ENCODE peak calls at places on chromosome 3, in nine cellular contexts. R, S, C, I, X, N, G, K and H are unnamed samples.

GRCh38 chr3:138003069-138003468 is 6.9 kb upstream of the CLDN18 start:
- DNase-seq in R (no peak), S (no peak), C (no peak), I (no peak), X (no peak), N (no peak), G (no peak), K (no peak), H (no peak)

GRCh38 chr3:189710620-189711388 is 79.6 kb downstream of the TP63 start:
- DNase-seq in R (no peak), S (peak; percentile 98), C (no peak), I (no peak), X (peak; percentile 93), N (peak; percentile 66), G (peak; percentile 64), K (peak; percentile 86), H (peak; percentile 32)

GRCh38 chr3:130539005-130539404 is 22.0 kb downstream of the COL6A6 start:
- DNase-seq in R (no peak), S (peak; percentile 31), C (peak; percentile 40), I (no peak), X (peak; percentile 45), N (peak; percentile 76), G (no peak), K (peak; percentile 14), H (no peak)

GRCh38 chr3:152508705-152509104 is 240.0 kb downstream of the MBNL1 start:
- DNase-seq in R (no peak), S (no peak), C (peak; percentile 39), I (no peak), X (peak; percentile 28), N (peak; percentile 58), G (no peak), K (no peak), H (no peak)

GRCh38 chr3:106167728-106168127 is 298.9 kb upstream of the CBLB start:
- DNase-seq in R (no peak), S (no peak), C (no peak), I (no peak), X (no peak), N (peak; percentile 4), G (no peak), K (no peak), H (no peak)

GRCh38 chr3:120983841-120984240 is 75.8 kb downstream of the STXBP5L start:
- DNase-seq in R (no peak), S (no peak), C (no peak), I (no peak), X (no peak), N (no peak), G (no peak), K (no peak), H (no peak)

GRCh38 chr3:66480666-66481065 is 20.2 kb downstream of the LRIG1 start:
- DNase-seq in R (no peak), S (peak; percentile 69), C (peak; percentile 57), I (no peak), X (no peak), N (no peak), G (no peak), K (no peak), H (no peak)

GRCh38 chr3:159634414-159634813 is 354.2 kb upstream of the IL12A start:
- DNase-seq in R (no peak), S (peak; percentile 83), C (no peak), I (no peak), X (peak; percentile 47), N (no peak), G (no peak), K (peak; percentile 32), H (no peak)

GRCh38 chr3:61601831-61602230 is 40.5 kb downstream of the PTPRG start:
- DNase-seq in R (no peak), S (no peak), C (no peak), I (no peak), X (no peak), N (no peak), G (peak; percentile 53), K (no peak), H (no peak)

GRCh38 chr3:46678280-46678679 is 15.2 kb downstream of the ALS2CL start:
- DNase-seq in R (no peak), S (no peak), C (no peak), I (no peak), X (no peak), N (no peak), G (no peak), K (no peak), H (no peak)

GRCh38 chr3:45564172-45564571 is 30.4 kb upstream of the LIMD1 start:
- DNase-seq in R (no peak), S (no peak), C (no peak), I (no peak), X (no peak), N (no peak), G (no peak), K (no peak), H (no peak)

GRCh38 chr3:120416868-120417267 is 33.9 kb downstream of the FSTL1 start:
- DNase-seq in R (no peak), S (no peak), C (no peak), I (no peak), X (no peak), N (no peak), G (no peak), K (no peak), H (no peak)

GRCh38 chr3:188185717-188186236 is 31.8 kb downstream of the LPP start:
- DNase-seq in R (no peak), S (peak; percentile 42), C (peak; percentile 86), I (no peak), X (no peak), N (no peak), G (no peak), K (no peak), H (peak; percentile 52)

GRCh38 chr3:33231755-33232465 is 13.3 kb upstream of the SUSD5 start:
- DNase-seq in R (no peak), S (no peak), C (no peak), I (no peak), X (no peak), N (no peak), G (no peak), K (no peak), H (no peak)

GRCh38 chr3:6680119-6680806 is 180.7 kb upstream of the GRM7 start:
- DNase-seq in R (no peak), S (no peak), C (no peak), I (no peak), X (no peak), N (no peak), G (no peak), K (no peak), H (no peak)

GRCh38 chr3:121545049-121545563 is 682 bp downstream of the POLQ start:
- DNase-seq in R (no peak), S (peak; percentile 8), C (no peak), I (no peak), X (peak; percentile 20), N (peak; percentile 53), G (no peak), K (no peak), H (no peak)

GRCh38 chr3:49626796-49627195 is 47.4 kb upstream of the APEH start:
- DNase-seq in R (no peak), S (no peak), C (no peak), I (no peak), X (no peak), N (no peak), G (no peak), K (no peak), H (no peak)

GRCh38 chr3:25455316-25456232 is 27.5 kb downstream of the RARB start:
- DNase-seq in R (no peak), S (peak; percentile 70), C (no peak), I (peak; percentile 56), X (no peak), N (no peak), G (peak; percentile 40), K (no peak), H (peak; percentile 30)

GRCh38 chr3:4687596-4687995 is 194.4 kb downstream of the ITPR1 start:
- DNase-seq in R (no peak), S (no peak), C (no peak), I (no peak), X (no peak), N (no peak), G (no peak), K (no peak), H (no peak)

GRCh38 chr3:55059027-55059629 is 131.3 kb upstream of the LRTM1 start:
- DNase-seq in R (no peak), S (peak; percentile 49), C (no peak), I (no peak), X (no peak), N (no peak), G (no peak), K (no peak), H (no peak)

GRCh38 chr3:14525685-14526631 is 14.2 kb downstream of the GRIP2 start:
- DNase-seq in R (no peak), S (no peak), C (no peak), I (no peak), X (no peak), N (no peak), G (no peak), K (no peak), H (no peak)

GRCh38 chr3:132180337-132180791 is 136.8 kb upstream of the ACP3 start:
- DNase-seq in R (no peak), S (peak; percentile 76), C (peak; percentile 55), I (no peak), X (peak; percentile 64), N (peak; percentile 80), G (no peak), K (peak; percentile 32), H (no peak)